ENCODE peak calls at places on chromosomes 13 and 19, in four cellular contexts. One of them, this sample, is unnamed.

GRCh38 chr13:37386276-37386675 is 212.3 kb downstream of the POSTN start:
- DNase-seq in esophagus muscularis mucosa: no peak
- DNase-seq in K562: no peak
- DNase-seq in tibial nerve: no peak
- DNase-seq in this sample: no peak

GRCh38 chr19:1566392-1567115 is 1.6 kb downstream of the MEX3D start:
- DNase-seq in esophagus muscularis mucosa: no peak
- DNase-seq in K562: no peak
- DNase-seq in tibial nerve: peak
- DNase-seq in this sample: peak

GRCh38 chr13:108322206-108322824 is 52.8 kb downstream of the TNFSF13B start:
- DNase-seq in esophagus muscularis mucosa: no peak
- DNase-seq in K562: peak
- DNase-seq in tibial nerve: no peak
- DNase-seq in this sample: peak

GRCh38 chr13:114080739-114081561 is 51.5 kb downstream of the RASA3 start:
- DNase-seq in esophagus muscularis mucosa: no peak
- DNase-seq in K562: no peak
- DNase-seq in tibial nerve: peak
- DNase-seq in this sample: no peak

GRCh38 chr13:112696001-112696868 is 6.4 kb downstream of the ATP11A start:
- DNase-seq in esophagus muscularis mucosa: no peak
- DNase-seq in K562: no peak
- DNase-seq in tibial nerve: no peak
- DNase-seq in this sample: no peak

GRCh38 chr13:20359335-20359734 is 127.2 kb upstream of the GJB6 start:
- DNase-seq in esophagus muscularis mucosa: no peak
- DNase-seq in K562: peak
- DNase-seq in tibial nerve: no peak
- DNase-seq in this sample: no peak

GRCh38 chr19:31518626-31519025 is 169.4 kb upstream of the TSHZ3 start:
- DNase-seq in esophagus muscularis mucosa: no peak
- DNase-seq in K562: no peak
- DNase-seq in tibial nerve: no peak
- DNase-seq in this sample: no peak

GRCh38 chr13:65460136-65460535 is 1770.0 kb downstream of the PCDH9 start:
- DNase-seq in esophagus muscularis mucosa: no peak
- DNase-seq in K562: no peak
- DNase-seq in tibial nerve: no peak
- DNase-seq in this sample: no peak

GRCh38 chr19:495047-495439 is 1.2 kb upstream of the MADCAM1 start:
- DNase-seq in esophagus muscularis mucosa: no peak
- DNase-seq in K562: no peak
- DNase-seq in tibial nerve: no peak
- DNase-seq in this sample: no peak

GRCh38 chr13:110834572-110834971 is 80.3 kb downstream of the ANKRD10 start:
- DNase-seq in esophagus muscularis mucosa: no peak
- DNase-seq in K562: no peak
- DNase-seq in tibial nerve: no peak
- DNase-seq in this sample: no peak

GRCh38 chr19:39127812-39128510 is 2.4 kb downstream of the PAK4 start:
- DNase-seq in esophagus muscularis mucosa: no peak
- DNase-seq in K562: no peak
- DNase-seq in tibial nerve: no peak
- DNase-seq in this sample: no peak

GRCh38 chr13:87524775-87525174 is 146.4 kb upstream of the SLITRK5 start:
- DNase-seq in esophagus muscularis mucosa: no peak
- DNase-seq in K562: no peak
- DNase-seq in tibial nerve: no peak
- DNase-seq in this sample: no peak

GRCh38 chr13:97288486-97288900 is 66.4 kb downstream of the MBNL2 start:
- DNase-seq in esophagus muscularis mucosa: no peak
- DNase-seq in K562: no peak
- DNase-seq in tibial nerve: no peak
- DNase-seq in this sample: no peak

GRCh38 chr19:38888876-38889275 is 10.5 kb downstream of the SIRT2 start:
- DNase-seq in esophagus muscularis mucosa: no peak
- DNase-seq in K562: no peak
- DNase-seq in tibial nerve: no peak
- DNase-seq in this sample: no peak

GRCh38 chr13:44435142-44435982 is 61.7 kb downstream of the SERP2 start:
- DNase-seq in esophagus muscularis mucosa: peak
- DNase-seq in K562: peak
- DNase-seq in tibial nerve: peak
- DNase-seq in this sample: peak
- TF ChIP-seq EP300 in esophagus muscularis mucosa: no peak
- TF ChIP-seq EP300 in K562: peak
- TF ChIP-seq EP300 in tibial nerve: peak
- TF ChIP-seq EP300 in this sample: peak

GRCh38 chr19:54791476-54791875 is 11.9 kb upstream of the KIR2DL4 start:
- DNase-seq in esophagus muscularis mucosa: no peak
- DNase-seq in K562: no peak
- DNase-seq in tibial nerve: no peak
- DNase-seq in this sample: no peak

GRCh38 chr19:54792814-54793213 is 10.6 kb upstream of the KIR2DL4 start:
- DNase-seq in esophagus muscularis mucosa: no peak
- DNase-seq in K562: no peak
- DNase-seq in tibial nerve: no peak
- DNase-seq in this sample: no peak

GRCh38 chr19:54790711-54791110 is 12.7 kb upstream of the KIR2DL4 start:
- DNase-seq in esophagus muscularis mucosa: no peak
- DNase-seq in K562: no peak
- DNase-seq in tibial nerve: no peak
- DNase-seq in this sample: no peak

DNA sequence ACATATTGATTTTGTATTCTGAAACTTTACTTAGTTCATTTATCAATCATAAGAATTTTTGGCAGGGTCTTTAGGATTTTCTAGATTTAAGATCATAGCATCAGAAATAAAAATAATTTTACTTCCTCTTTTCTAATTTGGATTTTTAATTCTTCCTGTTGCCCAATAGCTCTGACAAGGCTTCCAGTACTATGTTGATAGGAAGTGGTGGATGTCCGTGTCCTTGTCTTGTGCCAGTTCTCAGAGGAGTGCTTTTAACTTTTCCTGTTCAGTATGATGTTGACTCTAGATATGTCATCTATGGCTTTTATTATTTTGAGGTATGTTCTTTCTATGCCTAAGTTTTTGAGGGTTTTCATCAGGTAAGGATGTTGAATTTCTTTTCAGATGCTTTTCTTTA is 7.6 kb upstream of the KIR2DL4 start:
- DNase-seq in esophagus muscularis mucosa: no peak
- DNase-seq in K562: no peak
- DNase-seq in tibial nerve: no peak
- DNase-seq in this sample: no peak
- TF ChIP-seq EP300 in esophagus muscularis mucosa: no peak
- TF ChIP-seq EP300 in K562: no peak
- TF ChIP-seq EP300 in tibial nerve: peak
- TF ChIP-seq EP300 in this sample: no peak

GRCh38 chr13:103133551-103133950 is 67.3 kb upstream of the SLC10A2 start:
- DNase-seq in esophagus muscularis mucosa: no peak
- DNase-seq in K562: no peak
- DNase-seq in tibial nerve: no peak
- DNase-seq in this sample: no peak

GRCh38 chr13:103134271-103134670 is 68.1 kb upstream of the SLC10A2 start:
- DNase-seq in esophagus muscularis mucosa: no peak
- DNase-seq in K562: no peak
- DNase-seq in tibial nerve: no peak
- DNase-seq in this sample: peak

DNA sequence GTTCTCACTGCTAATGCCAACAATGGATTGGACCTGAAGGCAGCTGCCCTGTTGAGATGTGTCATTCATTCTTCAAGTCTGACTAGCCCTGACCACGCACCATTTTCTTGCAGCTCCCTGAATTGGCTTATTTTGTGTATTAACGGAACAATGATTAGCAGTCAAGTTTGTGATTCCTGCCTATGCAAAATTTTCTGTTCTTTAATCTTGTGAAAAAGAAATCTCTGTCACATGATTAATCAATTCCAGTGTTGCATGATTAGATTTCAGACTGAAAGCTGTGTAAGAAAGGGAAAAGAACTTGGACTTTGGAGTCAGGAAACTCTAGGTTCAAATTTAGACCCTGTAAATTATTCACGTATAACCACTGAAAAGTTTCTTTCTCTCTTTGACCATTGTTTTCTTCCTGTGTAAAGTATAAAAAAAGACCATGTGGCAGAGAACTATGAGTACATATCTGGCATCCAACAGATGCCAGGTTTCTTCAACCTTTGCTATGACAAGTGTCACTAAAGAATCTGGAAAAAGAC is 64.5 kb upstream of the SLC10A2 start:
- DNase-seq in esophagus muscularis mucosa: no peak
- DNase-seq in K562: no peak
- DNase-seq in tibial nerve: no peak
- DNase-seq in this sample: no peak
- TF ChIP-seq EP300 in esophagus muscularis mucosa: no peak
- TF ChIP-seq EP300 in K562: no peak
- TF ChIP-seq EP300 in tibial nerve: no peak
- TF ChIP-seq EP300 in this sample: no peak

GRCh38 chr13:101640797-101641400 is 188.4 kb downstream of the ITGBL1 start:
- DNase-seq in esophagus muscularis mucosa: no peak
- DNase-seq in K562: no peak
- DNase-seq in tibial nerve: no peak
- DNase-seq in this sample: no peak
- TF ChIP-seq EP300 in esophagus muscularis mucosa: no peak
- TF ChIP-seq EP300 in K562: no peak
- TF ChIP-seq EP300 in tibial nerve: no peak
- TF ChIP-seq EP300 in this sample: no peak

DNA sequence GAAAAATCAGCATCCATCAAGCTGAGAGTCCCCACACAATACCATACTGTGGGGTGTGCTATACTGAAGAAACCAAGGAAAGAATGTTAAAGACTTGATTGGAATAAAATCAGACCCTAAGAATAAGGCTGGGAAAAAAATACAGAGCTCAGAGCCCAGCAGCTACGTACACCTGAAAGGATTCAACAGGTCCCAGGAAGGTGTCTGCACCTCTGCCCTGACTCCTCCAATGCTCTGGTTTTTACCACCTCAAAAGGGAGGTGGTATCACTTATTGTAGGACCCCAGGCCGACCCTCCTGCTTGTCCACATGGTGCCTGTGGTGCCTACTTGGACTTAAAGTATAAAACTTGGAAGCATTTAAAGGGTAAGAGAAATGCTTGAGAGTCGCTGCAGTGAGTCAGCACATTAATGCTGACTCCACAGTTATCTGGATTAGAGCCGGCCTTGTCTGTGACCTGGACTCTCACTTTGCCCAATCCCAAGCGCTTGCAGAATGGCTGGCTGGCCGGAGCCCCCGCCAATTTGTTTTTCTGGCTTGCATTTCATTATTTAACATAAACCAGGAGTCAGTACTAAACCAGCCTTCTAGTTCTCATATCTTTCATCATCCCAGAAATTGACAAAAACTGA is 110.1 kb downstream of the FGF14 start:
- DNase-seq in esophagus muscularis mucosa: no peak
- DNase-seq in K562: no peak
- DNase-seq in tibial nerve: no peak
- DNase-seq in this sample: no peak
- TF ChIP-seq EP300 in esophagus muscularis mucosa: no peak
- TF ChIP-seq EP300 in K562: no peak
- TF ChIP-seq EP300 in tibial nerve: no peak
- TF ChIP-seq EP300 in this sample: no peak

GRCh38 chr13:78674638-78675037 is 15.7 kb upstream of the OBI1 start:
- DNase-seq in esophagus muscularis mucosa: no peak
- DNase-seq in K562: no peak
- DNase-seq in tibial nerve: no peak
- DNase-seq in this sample: no peak

GRCh38 chr13:78675112-78675511 is 16.2 kb upstream of the OBI1 start:
- DNase-seq in esophagus muscularis mucosa: no peak
- DNase-seq in K562: no peak
- DNase-seq in tibial nerve: no peak
- DNase-seq in this sample: no peak

GRCh38 chr13:78679329-78679728 is 20.4 kb upstream of the OBI1 start:
- DNase-seq in esophagus muscularis mucosa: no peak
- DNase-seq in K562: no peak
- DNase-seq in tibial nerve: no peak
- DNase-seq in this sample: no peak

GRCh38 chr13:78680064-78680463 is 21.1 kb upstream of the OBI1 start:
- DNase-seq in esophagus muscularis mucosa: no peak
- DNase-seq in K562: no peak
- DNase-seq in tibial nerve: no peak
- DNase-seq in this sample: no peak

GRCh38 chr13:78680611-78681010 is 21.7 kb upstream of the OBI1 start:
- DNase-seq in esophagus muscularis mucosa: no peak
- DNase-seq in K562: no peak
- DNase-seq in tibial nerve: no peak
- DNase-seq in this sample: no peak
- TF ChIP-seq EP300 in esophagus muscularis mucosa: no peak
- TF ChIP-seq EP300 in K562: no peak
- TF ChIP-seq EP300 in tibial nerve: no peak
- TF ChIP-seq EP300 in this sample: no peak

DNA sequence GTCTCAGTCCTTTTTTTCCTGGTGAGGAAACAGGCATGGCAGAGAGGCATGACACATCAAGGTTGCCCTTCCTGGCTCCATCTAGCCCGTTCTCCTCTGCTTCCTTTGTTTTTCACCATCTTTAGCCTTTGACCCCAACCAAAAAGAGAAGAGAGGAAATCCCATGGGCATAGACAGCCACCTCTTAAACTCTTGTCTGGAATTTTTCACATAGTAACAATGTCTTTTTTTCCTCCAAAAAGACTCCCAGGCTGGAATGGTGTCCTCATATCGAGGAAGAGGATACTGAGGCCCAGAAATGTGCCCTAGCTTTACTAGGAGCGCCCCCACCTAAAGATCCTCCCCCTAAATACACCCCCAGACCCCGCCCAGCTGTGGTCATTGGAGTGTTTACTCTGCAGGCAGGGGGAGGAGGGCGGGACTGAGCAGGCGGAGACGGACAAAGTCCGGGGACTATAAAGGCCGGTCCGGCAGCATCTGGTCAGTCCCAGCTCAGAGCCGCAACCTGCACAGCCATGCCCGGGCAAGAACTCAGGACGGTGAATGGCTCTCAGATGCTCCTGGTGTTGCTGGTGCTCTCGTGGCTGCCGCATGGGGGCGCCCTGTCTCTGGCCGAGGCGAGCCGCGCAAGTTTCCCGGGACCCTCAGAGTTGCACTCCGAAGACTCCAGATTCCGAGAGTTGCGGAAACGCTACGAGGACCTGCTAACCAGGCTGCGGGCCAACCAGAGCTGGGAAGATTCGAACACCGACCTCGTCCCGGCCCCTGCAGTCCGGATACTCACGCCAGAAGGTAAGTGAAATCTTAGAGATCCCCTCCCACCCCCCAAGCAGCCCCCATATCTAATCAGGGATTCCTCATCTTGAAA is at the start of gene GDF15:
- DNase-seq in esophagus muscularis mucosa: peak
- DNase-seq in K562: peak
- DNase-seq in tibial nerve: peak
- DNase-seq in this sample: peak
- TF ChIP-seq EP300 in esophagus muscularis mucosa: no peak
- TF ChIP-seq EP300 in K562: peak
- TF ChIP-seq EP300 in tibial nerve: peak
- TF ChIP-seq EP300 in this sample: no peak

DNA sequence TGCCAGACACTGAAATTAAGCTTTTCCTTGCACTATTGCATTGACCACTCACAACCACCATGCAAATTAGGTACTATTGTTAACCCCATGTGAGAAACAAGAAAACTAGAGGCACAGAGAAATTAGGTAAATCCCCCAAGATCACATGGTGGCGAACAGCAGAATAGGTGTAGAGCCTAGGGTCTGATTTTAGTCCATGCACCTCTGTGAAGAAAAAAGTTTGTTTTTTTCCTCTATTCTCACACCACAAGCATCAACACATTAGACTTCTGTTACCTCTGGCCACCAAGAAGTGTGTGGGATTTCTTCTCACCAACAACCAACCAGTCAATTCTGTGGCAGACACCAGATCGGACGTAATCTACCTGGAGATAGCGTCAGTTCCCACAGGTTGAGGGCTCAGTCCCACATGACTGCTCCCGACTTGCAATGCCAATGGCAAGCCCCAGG is 391.9 kb downstream of the COG6 start:
- DNase-seq in esophagus muscularis mucosa: no peak
- DNase-seq in K562: no peak
- DNase-seq in tibial nerve: no peak
- DNase-seq in this sample: no peak
- TF ChIP-seq EP300 in esophagus muscularis mucosa: no peak
- TF ChIP-seq EP300 in K562: no peak
- TF ChIP-seq EP300 in tibial nerve: no peak
- TF ChIP-seq EP300 in this sample: no peak